ENCODE peak calls at places on chromosomes 16 and 17, in eight cellular contexts. One of them, this sample, is unnamed.

GRCh38 chr17:6427284-6427781 is 7.6 kb downstream of the AIPL1 start:
- DNase-seq in foreskin fibroblast: peak
- DNase-seq in tibial artery: no peak
- DNase-seq in AG10803: peak
- DNase-seq in lung: no peak
- DNase-seq in coronary artery: no peak
- DNase-seq in suprapubic skin: no peak
- DNase-seq in tibial nerve: no peak
- DNase-seq in this sample: no peak

GRCh38 chr16:57194512-57194911 is 8.4 kb downstream of the RSPRY1 start:
- DNase-seq in AG10803: peak
- DNase-seq in lung: no peak
- DNase-seq in suprapubic skin: no peak
- DNase-seq in tibial nerve: no peak
- DNase-seq in foreskin fibroblast: peak
- DNase-seq in tibial artery: no peak
- DNase-seq in coronary artery: no peak
- DNase-seq in this sample: no peak

GRCh38 chr16:85529489-85530369 is 83.4 kb upstream of the GSE1 start:
- DNase-seq in tibial nerve: no peak
- DNase-seq in coronary artery: no peak
- DNase-seq in lung: no peak
- DNase-seq in foreskin fibroblast: no peak
- DNase-seq in tibial artery: no peak
- DNase-seq in suprapubic skin: no peak
- DNase-seq in AG10803: no peak
- DNase-seq in this sample: no peak

GRCh38 chr17:59746849-59747445 is 39.5 kb downstream of the VMP1 start:
- DNase-seq in suprapubic skin: no peak
- DNase-seq in lung: no peak
- DNase-seq in tibial artery: no peak
- DNase-seq in tibial nerve: no peak
- DNase-seq in coronary artery: no peak
- DNase-seq in AG10803: peak
- DNase-seq in foreskin fibroblast: peak
- DNase-seq in this sample: no peak

GRCh38 chr17:10025976-10026785 is 121.1 kb upstream of the RCVRN start:
- DNase-seq in coronary artery: no peak
- DNase-seq in tibial nerve: no peak
- DNase-seq in tibial artery: no peak
- DNase-seq in foreskin fibroblast: no peak
- DNase-seq in AG10803: no peak
- DNase-seq in suprapubic skin: no peak
- DNase-seq in lung: no peak
- DNase-seq in this sample: peak

GRCh38 chr16:84851192-84852127 is 31.7 kb downstream of the CRISPLD2 start:
- DNase-seq in AG10803: peak
- DNase-seq in tibial nerve: no peak
- DNase-seq in foreskin fibroblast: peak
- DNase-seq in coronary artery: no peak
- DNase-seq in lung: no peak
- DNase-seq in suprapubic skin: no peak
- DNase-seq in tibial artery: no peak
- DNase-seq in this sample: no peak

GRCh38 chr17:2244545-2245525 is 58.8 kb downstream of the SMG6 start:
- DNase-seq in foreskin fibroblast: peak
- DNase-seq in coronary artery: peak
- DNase-seq in suprapubic skin: peak
- DNase-seq in lung: peak
- DNase-seq in tibial nerve: peak
- DNase-seq in tibial artery: peak
- DNase-seq in AG10803: peak
- DNase-seq in this sample: peak

GRCh38 chr16:77585379-77585778 is 136.9 kb upstream of the NUDT7 start:
- DNase-seq in foreskin fibroblast: no peak
- DNase-seq in coronary artery: no peak
- DNase-seq in tibial nerve: no peak
- DNase-seq in AG10803: no peak
- DNase-seq in suprapubic skin: no peak
- DNase-seq in lung: no peak
- DNase-seq in tibial artery: no peak
- DNase-seq in this sample: no peak

GRCh38 chr17:57898487-57899311 is 48.9 kb upstream of the MRPS23 start:
- DNase-seq in AG10803: peak
- DNase-seq in lung: peak
- DNase-seq in suprapubic skin: no peak
- DNase-seq in foreskin fibroblast: peak
- DNase-seq in tibial nerve: no peak
- DNase-seq in coronary artery: no peak
- DNase-seq in tibial artery: peak
- DNase-seq in this sample: peak

GRCh38 chr17:82257473-82257872 is 16.0 kb downstream of the CSNK1D start:
- DNase-seq in lung: no peak
- DNase-seq in tibial nerve: no peak
- DNase-seq in coronary artery: no peak
- DNase-seq in suprapubic skin: no peak
- DNase-seq in foreskin fibroblast: peak
- DNase-seq in AG10803: no peak
- DNase-seq in tibial artery: no peak
- DNase-seq in this sample: peak

GRCh38 chr17:75827291-75828050 is 16.7 kb downstream of the UNC13D start:
- DNase-seq in foreskin fibroblast: peak
- DNase-seq in coronary artery: no peak
- DNase-seq in tibial artery: peak
- DNase-seq in AG10803: peak
- DNase-seq in suprapubic skin: peak
- DNase-seq in lung: peak
- DNase-seq in tibial nerve: peak
- DNase-seq in this sample: peak

GRCh38 chr16:16014329-16015224 is 65.2 kb downstream of the ABCC1 start:
- DNase-seq in foreskin fibroblast: peak
- DNase-seq in tibial nerve: peak
- DNase-seq in tibial artery: peak
- DNase-seq in suprapubic skin: no peak
- DNase-seq in AG10803: peak
- DNase-seq in lung: peak
- DNase-seq in coronary artery: peak
- DNase-seq in this sample: no peak

GRCh38 chr16:1108299-1109252 is 12.5 kb upstream of the C1QTNF8 start:
- DNase-seq in coronary artery: no peak
- DNase-seq in suprapubic skin: no peak
- DNase-seq in lung: no peak
- DNase-seq in AG10803: peak
- DNase-seq in tibial nerve: no peak
- DNase-seq in tibial artery: peak
- DNase-seq in foreskin fibroblast: peak
- DNase-seq in this sample: peak

GRCh38 chr17:45160505-45161287 is 979 bp upstream of the HEXIM2 start:
- DNase-seq in suprapubic skin: no peak
- DNase-seq in tibial nerve: peak
- DNase-seq in AG10803: peak
- DNase-seq in coronary artery: peak
- DNase-seq in foreskin fibroblast: peak
- DNase-seq in tibial artery: no peak
- DNase-seq in lung: peak
- DNase-seq in this sample: peak

GRCh38 chr17:8803531-8804416 is 4.6 kb upstream of the MFSD6L start:
- DNase-seq in foreskin fibroblast: no peak
- DNase-seq in coronary artery: peak
- DNase-seq in tibial nerve: no peak
- DNase-seq in suprapubic skin: no peak
- DNase-seq in AG10803: no peak
- DNase-seq in tibial artery: no peak
- DNase-seq in lung: no peak
- DNase-seq in this sample: no peak

GRCh38 chr16:52471650-52472370 is 75.1 kb downstream of the TOX3 start:
- DNase-seq in lung: no peak
- DNase-seq in tibial artery: no peak
- DNase-seq in suprapubic skin: no peak
- DNase-seq in foreskin fibroblast: no peak
- DNase-seq in tibial nerve: no peak
- DNase-seq in AG10803: no peak
- DNase-seq in coronary artery: no peak
- DNase-seq in this sample: no peak

GRCh38 chr16:12868169-12868568 is 33.2 kb upstream of the SHISA9 start:
- DNase-seq in suprapubic skin: no peak
- DNase-seq in coronary artery: no peak
- DNase-seq in foreskin fibroblast: no peak
- DNase-seq in lung: no peak
- DNase-seq in tibial artery: no peak
- DNase-seq in tibial nerve: no peak
- DNase-seq in AG10803: no peak
- DNase-seq in this sample: no peak

GRCh38 chr16:65500007-65500406 is 378.1 kb upstream of the CDH11 start:
- DNase-seq in suprapubic skin: no peak
- DNase-seq in coronary artery: no peak
- DNase-seq in tibial artery: no peak
- DNase-seq in tibial nerve: no peak
- DNase-seq in foreskin fibroblast: no peak
- DNase-seq in AG10803: no peak
- DNase-seq in lung: no peak
- DNase-seq in this sample: no peak

DNA sequence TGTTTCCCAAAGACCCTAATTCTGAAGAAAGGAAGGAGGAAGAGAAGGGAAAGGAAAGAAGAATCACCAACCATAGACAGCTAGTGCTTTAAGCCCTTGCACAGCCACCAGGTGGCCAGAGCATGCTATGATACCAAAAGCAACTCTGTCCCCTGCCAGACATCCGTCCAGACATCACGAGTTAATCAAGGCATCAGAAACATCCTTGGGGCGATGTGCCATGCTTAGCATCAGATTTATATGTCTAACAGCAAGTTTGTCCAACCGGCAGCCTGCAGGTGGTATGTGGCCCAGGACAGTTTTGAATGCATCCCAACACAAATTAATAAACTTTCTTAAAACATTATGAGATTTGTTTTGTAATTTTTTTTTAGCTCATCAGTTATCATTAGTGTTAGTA is 2.9 kb upstream of the CRYBA1 start:
- DNase-seq in suprapubic skin: no peak
- DNase-seq in coronary artery: no peak
- DNase-seq in AG10803: peak
- DNase-seq in tibial artery: no peak
- DNase-seq in tibial nerve: no peak
- DNase-seq in lung: no peak
- DNase-seq in foreskin fibroblast: peak
- DNase-seq in this sample: no peak
- TF ChIP-seq CTCF in suprapubic skin: no peak
- TF ChIP-seq CTCF in coronary artery: no peak
- TF ChIP-seq CTCF in AG10803: peak
- TF ChIP-seq CTCF in tibial artery: no peak
- TF ChIP-seq CTCF in tibial nerve: no peak
- TF ChIP-seq CTCF in lung: no peak
- TF ChIP-seq CTCF in foreskin fibroblast: peak
- TF ChIP-seq CTCF in this sample: peak

GRCh38 chr17:1033503-1033902 is 36.6 kb downstream of the TIMM22 start:
- DNase-seq in coronary artery: no peak
- DNase-seq in tibial nerve: no peak
- DNase-seq in foreskin fibroblast: no peak
- DNase-seq in lung: no peak
- DNase-seq in AG10803: no peak
- DNase-seq in suprapubic skin: no peak
- DNase-seq in tibial artery: no peak
- DNase-seq in this sample: no peak

GRCh38 chr17:1029912-1030656 is 33.2 kb downstream of the TIMM22 start:
- DNase-seq in AG10803: no peak
- DNase-seq in coronary artery: no peak
- DNase-seq in tibial artery: no peak
- DNase-seq in tibial nerve: no peak
- DNase-seq in suprapubic skin: no peak
- DNase-seq in foreskin fibroblast: no peak
- DNase-seq in lung: no peak
- DNase-seq in this sample: no peak

GRCh38 chr17:1031711-1032110 is 34.8 kb downstream of the TIMM22 start:
- DNase-seq in foreskin fibroblast: peak
- DNase-seq in lung: no peak
- DNase-seq in tibial artery: no peak
- DNase-seq in tibial nerve: no peak
- DNase-seq in suprapubic skin: no peak
- DNase-seq in coronary artery: no peak
- DNase-seq in AG10803: peak
- DNase-seq in this sample: peak

GRCh38 chr17:1030684-1031557 is 34.0 kb downstream of the TIMM22 start:
- DNase-seq in suprapubic skin: no peak
- DNase-seq in AG10803: peak
- DNase-seq in foreskin fibroblast: peak
- DNase-seq in tibial artery: peak
- DNase-seq in coronary artery: no peak
- DNase-seq in lung: no peak
- DNase-seq in tibial nerve: peak
- DNase-seq in this sample: no peak

GRCh38 chr17:1032391-1032790 is 35.5 kb downstream of the TIMM22 start:
- DNase-seq in foreskin fibroblast: no peak
- DNase-seq in tibial nerve: no peak
- DNase-seq in coronary artery: no peak
- DNase-seq in AG10803: no peak
- DNase-seq in suprapubic skin: no peak
- DNase-seq in tibial artery: no peak
- DNase-seq in lung: no peak
- DNase-seq in this sample: no peak
- H3K4me3 ChIP-seq in foreskin fibroblast: no peak
- H3K4me3 ChIP-seq in tibial nerve: no peak
- H3K4me3 ChIP-seq in coronary artery: no peak
- H3K4me3 ChIP-seq in AG10803: no peak
- H3K4me3 ChIP-seq in suprapubic skin: no peak
- H3K4me3 ChIP-seq in tibial artery: no peak
- H3K4me3 ChIP-seq in lung: no peak
- H3K4me3 ChIP-seq in this sample: no peak

GRCh38 chr16:25713785-25714570 is 22.2 kb downstream of the HS3ST4 start:
- DNase-seq in foreskin fibroblast: no peak
- DNase-seq in lung: no peak
- DNase-seq in coronary artery: no peak
- DNase-seq in AG10803: no peak
- DNase-seq in tibial artery: no peak
- DNase-seq in tibial nerve: no peak
- DNase-seq in suprapubic skin: no peak
- DNase-seq in this sample: no peak

GRCh38 chr16:25709182-25709581 is 17.4 kb downstream of the HS3ST4 start:
- DNase-seq in tibial artery: no peak
- DNase-seq in coronary artery: no peak
- DNase-seq in AG10803: no peak
- DNase-seq in tibial nerve: no peak
- DNase-seq in suprapubic skin: no peak
- DNase-seq in foreskin fibroblast: no peak
- DNase-seq in lung: no peak
- DNase-seq in this sample: no peak

GRCh38 chr16:25707553-25707952 is 15.8 kb downstream of the HS3ST4 start:
- DNase-seq in lung: no peak
- DNase-seq in foreskin fibroblast: no peak
- DNase-seq in tibial artery: no peak
- DNase-seq in AG10803: no peak
- DNase-seq in suprapubic skin: no peak
- DNase-seq in coronary artery: no peak
- DNase-seq in tibial nerve: no peak
- DNase-seq in this sample: no peak

GRCh38 chr16:25707982-25708583 is 16.3 kb downstream of the HS3ST4 start:
- DNase-seq in coronary artery: no peak
- DNase-seq in foreskin fibroblast: no peak
- DNase-seq in tibial nerve: no peak
- DNase-seq in tibial artery: no peak
- DNase-seq in lung: no peak
- DNase-seq in suprapubic skin: no peak
- DNase-seq in AG10803: no peak
- DNase-seq in this sample: no peak
- TF ChIP-seq CTCF in coronary artery: no peak
- TF ChIP-seq CTCF in foreskin fibroblast: peak
- TF ChIP-seq CTCF in tibial nerve: no peak
- TF ChIP-seq CTCF in tibial artery: no peak
- TF ChIP-seq CTCF in lung: no peak
- TF ChIP-seq CTCF in suprapubic skin: no peak
- TF ChIP-seq CTCF in AG10803: peak
- TF ChIP-seq CTCF in this sample: peak

GRCh38 chr17:31596382-31597323 is 205.2 kb downstream of the RAB11FIP4 start:
- DNase-seq in lung: peak
- DNase-seq in tibial nerve: peak
- DNase-seq in suprapubic skin: no peak
- DNase-seq in AG10803: peak
- DNase-seq in tibial artery: peak
- DNase-seq in coronary artery: peak
- DNase-seq in foreskin fibroblast: peak
- DNase-seq in this sample: peak
- H3K4me3 ChIP-seq in lung: no peak
- H3K4me3 ChIP-seq in tibial nerve: no peak
- H3K4me3 ChIP-seq in suprapubic skin: no peak
- H3K4me3 ChIP-seq in AG10803: no peak
- H3K4me3 ChIP-seq in tibial artery: no peak
- H3K4me3 ChIP-seq in coronary artery: peak
- H3K4me3 ChIP-seq in foreskin fibroblast: no peak
- H3K4me3 ChIP-seq in this sample: no peak